ENCODE peak calls at places on chromosomes 5 and 9, in ten cellular contexts. N is stimulated activated CD8-positive, alpha-beta memory T cell treated with anti-CD3 and anti-CD28 coated beads, Interleukin-4, amount 100 ng/mL, for 24 hours; P is NCI-H774; J is stimulated activated CD4-positive, alpha-beta T cell treated with anti-CD3 and anti-CD28 coated beads, Interleukin-1b, Interleukin-23, amount 100 ng/mL, for 24 hours; Z is GM10248; W is COR-L47; B is T-helper 1 cell; R is GM04504; X is activated T-cell treated with anti-CD3 and anti-CD28 coated beads, Interleukin-2, amount 50 U/mL, for 72 hours; I is T-helper 2 cell. O is an unnamed sample.
A peak's percentile ranks its signal among the peaks of the same experiment; 100 is the strongest.

GRCh38 chr5:112419050-112419595 is at the start of gene EPB41L4A:
- DNase-seq in B (no peak), N (no peak), R (no peak), I (peak; percentile 8), P (peak; percentile 41), W (no peak), Z (peak; percentile 28), X (peak; percentile 4), J (no peak), O (peak; percentile 2)

GRCh38 chr5:141427783-141428426 is 2.4 kb upstream of the PCDHGA12 start:
- DNase-seq in J (no peak), X (no peak), N (no peak), B (no peak), R (no peak), P (no peak), I (no peak), W (no peak), Z (no peak), O (no peak)

GRCh38 chr5:137126829-137127228 is 372.3 kb downstream of the SPOCK1 start:
- DNase-seq in R (no peak), I (no peak), N (no peak), X (no peak), Z (no peak), W (peak; percentile 3), P (no peak), J (no peak), B (no peak), O (no peak)

GRCh38 chr9:88742483-88742882 is 207.5 kb downstream of the NXNL2 start:
- DNase-seq in X (no peak), W (no peak), J (no peak), R (peak; percentile 75), B (no peak), Z (no peak), N (no peak), I (no peak), P (no peak), O (peak; percentile 66)

GRCh38 chr5:127313847-127314473 is 23.4 kb downstream of the MEGF10 start:
- DNase-seq in B (peak; percentile 63), P (peak; percentile 28), R (no peak), Z (peak; percentile 64), N (peak; percentile 48), W (peak; percentile 19), X (peak; percentile 66), I (peak; percentile 51), J (peak; percentile 31), O (peak; percentile 54)

GRCh38 chr9:129081388-129081889 is 528 bp downstream of the DOLPP1 start:
- DNase-seq in B (no peak), P (no peak), N (no peak), J (no peak), R (no peak), W (no peak), I (no peak), Z (peak; percentile 97), X (no peak), O (no peak)

GRCh38 chr9:69036319-69036718 is 767 bp downstream of the FXN start:
- DNase-seq in Z (peak; percentile 54), B (no peak), I (peak; percentile 48), W (no peak), X (peak; percentile 18), R (no peak), J (no peak), P (no peak), N (no peak), O (no peak)

GRCh38 chr9:97502222-97502983 is 937 bp downstream of the TMOD1 start:
- DNase-seq in W (no peak), Z (peak; percentile 48), R (no peak), J (no peak), N (no peak), I (peak; percentile 18), P (no peak), X (peak; percentile 12), B (no peak), O (peak; percentile 16)

GRCh38 chr9:34637356-34638137 is at the start of gene SIGMAR1:
- DNase-seq in P (peak; percentile 92), I (peak; percentile 96), X (peak; percentile 96), B (peak; percentile 89), N (peak; percentile 87), Z (peak; percentile 93), W (peak; percentile 92), J (peak; percentile 87), R (peak; percentile 86), O (peak; percentile 86)

GRCh38 chr5:101278011-101278687 is 375.1 kb upstream of the ST8SIA4 start:
- DNase-seq in P (no peak), X (no peak), B (no peak), Z (no peak), I (no peak), J (no peak), W (no peak), R (no peak), N (no peak), O (peak; percentile 40)

GRCh38 chr9:93711002-93711401 is 134.6 kb downstream of the PHF2 start:
- DNase-seq in X (no peak), J (no peak), P (no peak), I (no peak), Z (no peak), B (no peak), R (no peak), W (no peak), N (no peak), O (no peak)

GRCh38 chr5:96285823-96286222 is 147.2 kb downstream of the PCSK1 start:
- DNase-seq in N (no peak), P (no peak), R (no peak), B (no peak), W (no peak), Z (no peak), X (no peak), I (no peak), J (no peak), O (no peak)

GRCh38 chr9:32627394-32627954 is 8.0 kb downstream of the TAF1L start:
- DNase-seq in I (no peak), W (no peak), X (no peak), P (no peak), J (no peak), R (no peak), B (no peak), N (no peak), Z (no peak), O (peak; percentile 50)

GRCh38 chr5:137933491-137933911 is 44.2 kb downstream of the PKD2L2 start:
- DNase-seq in N (no peak), P (no peak), W (no peak), X (no peak), J (no peak), R (peak; percentile 10), B (no peak), I (no peak), Z (no peak), O (peak; percentile 42)

GRCh38 chr9:7967093-7967827 is 167.7 kb upstream of the DMAC1 start:
- DNase-seq in X (no peak), P (no peak), N (no peak), I (peak; percentile 37), Z (no peak), J (no peak), B (no peak), W (no peak), R (no peak), O (no peak)

GRCh38 chr5:71932131-71932635 is 175.1 kb upstream of the MAP1B start:
- DNase-seq in W (peak; percentile 40), R (no peak), I (no peak), B (no peak), Z (no peak), X (no peak), P (no peak), N (no peak), J (no peak), O (peak; percentile 79)

GRCh38 chr5:79771387-79771786 is 81.8 kb downstream of the CMYA5 start:
- DNase-seq in B (no peak), W (no peak), I (no peak), R (peak; percentile 95), N (no peak), J (no peak), P (no peak), X (no peak), Z (no peak), O (peak; percentile 81)

GRCh38 chr9:78714591-78714990 is 417.7 kb downstream of the PSAT1 start:
- DNase-seq in W (no peak), P (no peak), B (no peak), X (no peak), N (no peak), J (no peak), I (no peak), R (peak; percentile 67), Z (no peak), O (peak; percentile 87)

GRCh38 chr9:106969696-106970095 is 106.7 kb downstream of the ZNF462 start:
- DNase-seq in Z (no peak), P (no peak), I (no peak), R (no peak), J (no peak), W (no peak), N (no peak), X (no peak), B (no peak), O (no peak)

GRCh38 chr5:90326995-90327394 is 82.6 kb downstream of the CETN3 start:
- DNase-seq in X (no peak), J (no peak), Z (no peak), W (no peak), B (no peak), P (no peak), N (no peak), R (no peak), I (no peak), O (no peak)

GRCh38 chr5:135578685-135579341 is at the start of gene CXCL14:
- DNase-seq in X (peak; percentile 18), I (peak; percentile 30), Z (no peak), W (peak; percentile 60), P (no peak), R (peak; percentile 43), N (no peak), B (no peak), J (no peak), O (peak; percentile 81)

GRCh38 chr5:124736111-124736813 is 10.2 kb downstream of the ZNF608 start:
- DNase-seq in N (no peak), J (no peak), P (no peak), R (no peak), I (no peak), B (no peak), W (no peak), Z (no peak), X (no peak), O (peak; percentile 94)

GRCh38 chr5:148595697-148596096 is 58.6 kb downstream of the HTR4 start:
- DNase-seq in I (no peak), B (no peak), P (no peak), X (no peak), N (no peak), W (no peak), R (no peak), Z (no peak), J (no peak), O (no peak)

GRCh38 chr5:133681896-133682295 is 69.6 kb upstream of the FSTL4 start:
- DNase-seq in N (no peak), P (no peak), Z (no peak), X (no peak), J (no peak), R (no peak), B (no peak), I (peak; percentile 13), W (no peak), O (no peak)

GRCh38 chr9:93091453-93092081 is 4.5 kb upstream of the CARD19 start:
- DNase-seq in B (no peak), R (peak; percentile 50), X (peak; percentile 87), P (no peak), J (no peak), Z (no peak), I (peak; percentile 83), N (peak; percentile 41), W (no peak), O (peak; percentile 80)

GRCh38 chr5:177527595-177527994 is 10.8 kb upstream of the DDX41 start:
- DNase-seq in X (no peak), J (no peak), R (no peak), I (no peak), N (no peak), W (no peak), P (no peak), B (no peak), Z (no peak), O (no peak)

GRCh38 chr5:116971131-116971530 is 396.5 kb upstream of the SEMA6A start:
- DNase-seq in I (no peak), R (no peak), P (no peak), W (no peak), B (no peak), Z (no peak), X (no peak), J (no peak), N (no peak), O (no peak)

GRCh38 chr5:633521-633955 is 21.4 kb downstream of the CEP72 start:
- DNase-seq in P (no peak), Z (no peak), N (no peak), R (no peak), W (no peak), X (no peak), I (peak; percentile 25), B (no peak), J (no peak), O (peak; percentile 34)

O was measured in M059J.